ENCODE peak calls at places on chromosomes 12 and 14, in eight cellular contexts. E is activated gamma-delta T cell treated with Interleukin-2 at 50 U/mL for 16 hours, M is NCI-H446, U is cardiac fibroblast, A is cardiac muscle cell, Z is aorta, L is HEK293T, S is endothelial cell. C is an unnamed sample.

GRCh38 chr12:94973202-94973601 is 30.3 kb downstream of the NDUFA12 start:
- DNase-seq in Z (no peak), E (no peak), A (peak; percentile 33), U (no peak), M (no peak), S (no peak), L (no peak), C (no peak)

GRCh38 chr12:131735863-131736806 is 25.2 kb downstream of the SFSWAP start:
- DNase-seq in S (no peak), L (no peak), A (no peak), Z (no peak), U (no peak), M (no peak), E (no peak), C (no peak)

GRCh38 chr12:6620137-6620884 is 13.1 kb upstream of the CHD4 start:
- DNase-seq in S (peak; percentile 84), L (no peak), M (no peak), U (peak; percentile 61), Z (peak; percentile 86), A (peak; percentile 85), E (peak; percentile 37), C (no peak)

GRCh38 chr12:25583545-25583944 is 30.5 kb upstream of the LMNTD1 start:
- DNase-seq in S (no peak), U (peak; percentile 16), M (no peak), A (peak; percentile 81), L (no peak), Z (no peak), E (no peak), C (no peak)

GRCh38 chr14:73775339-73776193 is 61.4 kb upstream of the PNMA1 start:
- DNase-seq in M (no peak), Z (peak; percentile 70), U (no peak), L (no peak), A (no peak), E (no peak), S (no peak), C (no peak)

GRCh38 chr14:93004699-93005082 is 81.7 kb downstream of the CHGA start:
- DNase-seq in Z (no peak), A (no peak), L (no peak), M (no peak), S (no peak), U (no peak), E (no peak), C (no peak)

GRCh38 chr12:7787574-7788315 is 1.5 kb upstream of the NANOG start:
- DNase-seq in Z (no peak), S (no peak), A (peak; percentile 47), U (peak; percentile 23), E (no peak), M (no peak), L (no peak), C (peak; percentile 9)

GRCh38 chr12:53224268-53224896 is 7.6 kb downstream of the RARG start:
- DNase-seq in E (no peak), L (no peak), U (no peak), Z (peak; percentile 51), S (no peak), A (no peak), M (no peak), C (peak; percentile 40)

GRCh38 chr12:24414421-24414820 is 465.0 kb upstream of the SOX5 start:
- DNase-seq in L (no peak), S (no peak), U (no peak), Z (no peak), E (no peak), M (no peak), A (no peak), C (no peak)

GRCh38 chr12:126067930-126068329 is 1002.7 kb downstream of the AACS start:
- DNase-seq in M (no peak), U (no peak), L (no peak), S (no peak), E (no peak), A (no peak), Z (no peak), C (no peak)

GRCh38 chr12:79737875-79738718 is 47.3 kb upstream of the PAWR start:
- DNase-seq in L (peak; percentile 42), M (peak; percentile 38), A (peak; percentile 76), S (peak; percentile 51), Z (no peak), E (peak; percentile 23), U (peak; percentile 84), C (peak; percentile 68)

GRCh38 chr14:104694475-104694950 is 5.1 kb downstream of the INF2 start:
- DNase-seq in E (no peak), M (no peak), S (no peak), Z (no peak), U (no peak), L (no peak), A (no peak), C (no peak)

C was measured in HepG2.